ENCODE peak calls at places on chromosomes 2 and 18, in seven cellular contexts. V, Z, C, E, O, F and M are unnamed samples.

GRCh38 chr2:65040414-65041261 is 15.6 kb upstream of the CEP68 start:
- DNase-seq in V (peak; percentile 90), Z (peak; percentile 62), C (peak; percentile 85), E (peak; percentile 92), O (peak; percentile 62), F (peak; percentile 85), M (peak; percentile 77)

GRCh38 chr18:22045221-22045918 is 124.0 kb upstream of the GATA6 start:
- DNase-seq in V (no peak), Z (no peak), C (no peak), E (no peak), O (no peak), F (no peak), M (no peak)

GRCh38 chr18:80246656-80247402 is 485 bp downstream of the PARD6G start:
- DNase-seq in V (peak; percentile 21), Z (no peak), C (peak; percentile 4), E (no peak), O (no peak), F (no peak), M (no peak)

GRCh38 chr2:47269316-47270232 is 114.5 kb upstream of the STPG4 start:
- DNase-seq in V (peak; percentile 99), Z (peak; percentile 95), C (peak; percentile 99), E (peak; percentile 96), O (peak; percentile 85), F (peak; percentile 51), M (peak; percentile 66)

GRCh38 chr2:98985905-98986666 is 50.1 kb upstream of the CRACDL start:
- DNase-seq in V (peak; percentile 7), Z (no peak), C (no peak), E (no peak), O (no peak), F (no peak), M (no peak)

GRCh38 chr2:158505448-158505934 is 48.7 kb downstream of the PKP4 start:
- DNase-seq in V (no peak), Z (no peak), C (no peak), E (no peak), O (no peak), F (no peak), M (no peak)

GRCh38 chr2:181457741-181458425 is 697 bp downstream of the ITGA4 start:
- DNase-seq in V (peak; percentile 65), Z (no peak), C (peak; percentile 41), E (peak; percentile 43), O (peak; percentile 7), F (peak; percentile 60), M (peak; percentile 52)

GRCh38 chr2:190382851-190383250 is 25.3 kb upstream of the MFSD6 start:
- DNase-seq in V (peak; percentile 71), Z (no peak), C (peak; percentile 29), E (peak; percentile 66), O (no peak), F (no peak), M (no peak)

GRCh38 chr2:168767258-168767657 is 35.2 kb upstream of the NOSTRIN start:
- DNase-seq in V (peak; percentile 19), Z (no peak), C (no peak), E (peak; percentile 10), O (no peak), F (no peak), M (no peak)

GRCh38 chr18:59087391-59087790 is 52.3 kb upstream of the SEC11C start:
- DNase-seq in V (no peak), Z (no peak), C (no peak), E (no peak), O (no peak), F (no peak), M (no peak)

GRCh38 chr2:3433339-3433699 is 53.8 kb downstream of the TRAPPC12 start:
- DNase-seq in V (no peak), Z (no peak), C (no peak), E (no peak), O (no peak), F (no peak), M (no peak)

GRCh38 chr2:133561045-133561852 is 7.0 kb downstream of the NCKAP5 start:
- DNase-seq in V (peak; percentile 89), Z (peak; percentile 56), C (peak; percentile 81), E (peak; percentile 95), O (peak; percentile 71), F (no peak), M (no peak)

GRCh38 chr2:55148269-55148668 is 83.8 kb downstream of the CLHC1 start:
- DNase-seq in V (peak; percentile 87), Z (no peak), C (peak; percentile 71), E (no peak), O (no peak), F (no peak), M (no peak)

GRCh38 chr2:230498506-230499107 is 82.6 kb downstream of the SP100 start:
- DNase-seq in V (no peak), Z (peak; percentile 16), C (peak; percentile 19), E (no peak), O (no peak), F (no peak), M (no peak)

GRCh38 chr18:62658028-62658427 is 57.3 kb upstream of the PHLPP1 start:
- DNase-seq in V (no peak), Z (no peak), C (no peak), E (no peak), O (no peak), F (no peak), M (no peak)

GRCh38 chr18:78548261-78549058 is 431.2 kb upstream of the SALL3 start:
- DNase-seq in V (no peak), Z (no peak), C (no peak), E (no peak), O (no peak), F (no peak), M (no peak)

GRCh38 chr18:62088146-62088545 is 98.7 kb downstream of the PIGN start:
- DNase-seq in V (peak; percentile 54), Z (no peak), C (peak; percentile 46), E (peak; percentile 34), O (no peak), F (no peak), M (no peak)

GRCh38 chr2:223486741-223487140 is 115.4 kb downstream of the SCG2 start:
- DNase-seq in V (no peak), Z (no peak), C (no peak), E (no peak), O (no peak), F (no peak), M (no peak)

GRCh38 chr2:101435011-101435862 is 39.7 kb downstream of the RFX8 start:
- DNase-seq in V (peak; percentile 77), Z (peak; percentile 55), C (peak; percentile 76), E (peak; percentile 82), O (no peak), F (no peak), M (no peak)

GRCh38 chr2:127859712-127860085 is 1.7 kb upstream of the POLR2D start:
- DNase-seq in V (no peak), Z (no peak), C (no peak), E (no peak), O (no peak), F (peak; percentile 68), M (no peak)

GRCh38 chr2:182542501-182543258 is 115.8 kb upstream of the PDE1A start:
- DNase-seq in V (peak; percentile 58), Z (no peak), C (no peak), E (peak; percentile 92), O (no peak), F (no peak), M (no peak)

GRCh38 chr2:239489481-239489880 is 88.7 kb upstream of the HDAC4 start:
- DNase-seq in V (no peak), Z (no peak), C (no peak), E (no peak), O (no peak), F (no peak), M (no peak)

GRCh38 chr2:27446057-27446456 is 3.9 kb downstream of the KRTCAP3 start:
- DNase-seq in V (no peak), Z (no peak), C (no peak), E (no peak), O (no peak), F (peak; percentile 77), M (no peak)

GRCh38 chr2:141723834-141724233 is 407.0 kb downstream of the LRP1B start:
- DNase-seq in V (no peak), Z (no peak), C (no peak), E (no peak), O (no peak), F (no peak), M (no peak)

GRCh38 chr2:13201924-13202323 is 485.2 kb downstream of the TRIB2 start:
- DNase-seq in V (peak; percentile 2), Z (no peak), C (no peak), E (no peak), O (no peak), F (no peak), M (no peak)
- TF ChIP-seq CTCF in V (peak; percentile 2), Z (no peak), C (no peak), E (no peak), O (no peak), F (no peak), M (no peak)

GRCh38 chr2:234406085-234406484 is 90.8 kb downstream of the ARL4C start:
- DNase-seq in V (peak; percentile 8), Z (no peak), C (no peak), E (no peak), O (no peak), F (no peak), M (no peak)
- TF ChIP-seq CTCF in V (no peak), Z (no peak), C (no peak), E (no peak), O (no peak), F (no peak), M (no peak)

GRCh38 chr2:20151116-20151571 is 73.8 kb downstream of the SDC1 start:
- DNase-seq in V (no peak), Z (no peak), C (no peak), E (no peak), O (no peak), F (no peak), M (no peak)

GRCh38 chr2:20150110-20150706 is 74.7 kb downstream of the SDC1 start:
- DNase-seq in V (no peak), Z (no peak), C (no peak), E (no peak), O (no peak), F (no peak), M (no peak)

GRCh38 chr2:20148411-20148810 is 76.5 kb downstream of the SDC1 start:
- DNase-seq in V (no peak), Z (no peak), C (peak; percentile 57), E (no peak), O (no peak), F (no peak), M (no peak)

GRCh38 chr2:20148841-20149702 is 75.9 kb downstream of the SDC1 start:
- DNase-seq in V (peak; percentile 75), Z (peak; percentile 70), C (peak; percentile 96), E (peak; percentile 66), O (no peak), F (no peak), M (no peak)

GRCh38 chr2:20149703-20150030 is 75.3 kb downstream of the SDC1 start:
- DNase-seq in V (no peak), Z (no peak), C (no peak), E (no peak), O (no peak), F (no peak), M (no peak)
- TF ChIP-seq CTCF in V (no peak), Z (no peak), C (no peak), E (no peak), O (no peak), F (no peak), M (no peak)

DNA sequence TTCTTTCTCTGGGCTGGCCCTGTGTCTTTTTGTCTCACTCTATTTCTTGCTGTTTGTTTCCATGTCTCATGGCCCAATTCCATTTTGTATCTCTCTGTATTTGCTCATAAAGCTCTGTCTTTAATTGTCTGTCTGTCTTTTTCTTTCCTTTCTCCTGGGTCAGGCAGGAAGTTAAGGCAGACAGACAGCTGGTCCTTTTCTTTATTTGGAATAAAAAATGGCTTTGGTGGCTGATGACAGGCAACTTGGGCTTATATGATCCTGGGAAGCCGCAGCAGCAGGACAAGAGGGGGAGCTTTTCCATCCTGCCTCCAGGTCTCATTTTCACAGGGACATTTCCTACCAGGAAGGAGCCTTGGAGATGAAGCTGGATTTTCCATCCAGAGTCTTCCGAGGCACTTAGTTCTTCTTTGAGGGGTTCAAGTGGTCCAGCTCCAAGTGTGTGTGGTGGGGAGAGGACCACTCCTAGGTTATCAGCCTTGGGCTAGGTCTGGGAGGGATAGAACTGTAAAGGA is 138.7 kb downstream of the TDRD15 start:
- DNase-seq in V (no peak), Z (no peak), C (no peak), E (no peak), O (no peak), F (no peak), M (no peak)
- TF ChIP-seq CTCF in V (no peak), Z (no peak), C (no peak), E (no peak), O (no peak), F (no peak), M (no peak)